ENCODE peak calls at places on chromosomes 16 and 17, in five cellular contexts. One of them, this sample, is unnamed.

GRCh38 chr16:69564845-69565610 is 738 bp upstream of the NFAT5 start:
- DNase-seq in tibial nerve: no peak
- DNase-seq in GM23338: peak
- DNase-seq in heart left ventricle: no peak
- DNase-seq in upper lobe of right lung: no peak
- DNase-seq in this sample: no peak

GRCh38 chr17:34386925-34387550 is 24.0 kb upstream of the CCL1 start:
- DNase-seq in heart left ventricle: no peak
- DNase-seq in upper lobe of right lung: no peak
- DNase-seq in GM23338: no peak
- DNase-seq in tibial nerve: no peak
- DNase-seq in this sample: peak

GRCh38 chr17:48728232-48729231 is at the start of gene HOXB13:
- DNase-seq in heart left ventricle: no peak
- DNase-seq in tibial nerve: no peak
- DNase-seq in upper lobe of right lung: no peak
- DNase-seq in GM23338: peak
- DNase-seq in this sample: no peak

GRCh38 chr17:35898283-35899070 is 18.3 kb upstream of the CCL5 start:
- DNase-seq in upper lobe of right lung: no peak
- DNase-seq in tibial nerve: no peak
- DNase-seq in heart left ventricle: no peak
- DNase-seq in GM23338: no peak
- DNase-seq in this sample: no peak

GRCh38 chr16:76583466-76583865 is 306.3 kb downstream of the CNTNAP4 start:
- DNase-seq in upper lobe of right lung: no peak
- DNase-seq in heart left ventricle: no peak
- DNase-seq in GM23338: no peak
- DNase-seq in tibial nerve: no peak
- DNase-seq in this sample: no peak

GRCh38 chr17:81294512-81295030 is 536 bp downstream of the SLC38A10 start:
- DNase-seq in GM23338: peak
- DNase-seq in upper lobe of right lung: peak
- DNase-seq in heart left ventricle: no peak
- DNase-seq in tibial nerve: no peak
- DNase-seq in this sample: no peak

GRCh38 chr16:66619036-66619435 is 14.5 kb downstream of the CMTM3 start:
- DNase-seq in tibial nerve: no peak
- DNase-seq in upper lobe of right lung: no peak
- DNase-seq in GM23338: no peak
- DNase-seq in heart left ventricle: no peak
- DNase-seq in this sample: no peak

GRCh38 chr17:65559802-65560627 is 1.4 kb downstream of the AXIN2 start:
- DNase-seq in tibial nerve: peak
- DNase-seq in GM23338: peak
- DNase-seq in heart left ventricle: peak
- DNase-seq in upper lobe of right lung: peak
- DNase-seq in this sample: no peak

GRCh38 chr16:66741131-66741900 is 10.1 kb downstream of the DYNC1LI2 start:
- DNase-seq in upper lobe of right lung: peak
- DNase-seq in GM23338: no peak
- DNase-seq in tibial nerve: peak
- DNase-seq in heart left ventricle: peak
- DNase-seq in this sample: peak

GRCh38 chr16:14378131-14378551 is 251.9 kb downstream of the PARN start:
- DNase-seq in GM23338: no peak
- DNase-seq in upper lobe of right lung: no peak
- DNase-seq in tibial nerve: no peak
- DNase-seq in heart left ventricle: no peak
- DNase-seq in this sample: no peak

GRCh38 chr16:51734220-51734619 is 583.1 kb upstream of the SALL1 start:
- DNase-seq in GM23338: no peak
- DNase-seq in tibial nerve: no peak
- DNase-seq in upper lobe of right lung: no peak
- DNase-seq in heart left ventricle: no peak
- DNase-seq in this sample: no peak

GRCh38 chr16:75351183-75351582 is 82.1 kb downstream of the CFDP1 start:
- DNase-seq in heart left ventricle: no peak
- DNase-seq in tibial nerve: no peak
- DNase-seq in GM23338: no peak
- DNase-seq in upper lobe of right lung: no peak
- DNase-seq in this sample: no peak

GRCh38 chr16:67934306-67935095 is 2.1 kb downstream of the PSMB10 start:
- DNase-seq in upper lobe of right lung: no peak
- DNase-seq in tibial nerve: no peak
- DNase-seq in heart left ventricle: no peak
- DNase-seq in GM23338: no peak
- DNase-seq in this sample: no peak

GRCh38 chr16:57941016-57941656 is 29.8 kb downstream of the CNGB1 start:
- DNase-seq in upper lobe of right lung: peak
- DNase-seq in heart left ventricle: peak
- DNase-seq in GM23338: no peak
- DNase-seq in tibial nerve: peak
- DNase-seq in this sample: no peak

GRCh38 chr17:82228842-82229685 is at the start of gene SLC16A3:
- DNase-seq in upper lobe of right lung: peak
- DNase-seq in GM23338: peak
- DNase-seq in tibial nerve: no peak
- DNase-seq in heart left ventricle: peak
- DNase-seq in this sample: no peak

GRCh38 chr17:3411070-3411469 is at the start of gene OR3A3:
- DNase-seq in tibial nerve: no peak
- DNase-seq in upper lobe of right lung: no peak
- DNase-seq in heart left ventricle: no peak
- DNase-seq in GM23338: no peak
- DNase-seq in this sample: no peak

GRCh38 chr16:2250652-2251280 is 621 bp downstream of the ECI1 start:
- DNase-seq in GM23338: peak
- DNase-seq in upper lobe of right lung: no peak
- DNase-seq in heart left ventricle: no peak
- DNase-seq in tibial nerve: no peak
- DNase-seq in this sample: no peak

GRCh38 chr17:78211032-78211431 is 3.0 kb upstream of the BIRC5 start:
- DNase-seq in upper lobe of right lung: no peak
- DNase-seq in tibial nerve: no peak
- DNase-seq in GM23338: no peak
- DNase-seq in heart left ventricle: no peak
- DNase-seq in this sample: no peak

GRCh38 chr16:58499615-58500328 is at the start of gene NDRG4:
- DNase-seq in GM23338: peak
- DNase-seq in heart left ventricle: no peak
- DNase-seq in tibial nerve: no peak
- DNase-seq in upper lobe of right lung: no peak
- DNase-seq in this sample: no peak

GRCh38 chr16:2088192-2088631 is 40.4 kb downstream of the TSC2 start:
- DNase-seq in tibial nerve: no peak
- DNase-seq in GM23338: no peak
- DNase-seq in upper lobe of right lung: no peak
- DNase-seq in heart left ventricle: no peak
- DNase-seq in this sample: no peak

GRCh38 chr17:72142614-72143013 is 21.8 kb downstream of the SOX9 start:
- DNase-seq in GM23338: no peak
- DNase-seq in heart left ventricle: no peak
- DNase-seq in tibial nerve: no peak
- DNase-seq in upper lobe of right lung: no peak
- DNase-seq in this sample: no peak

GRCh38 chr17:57677301-57677700 is 67.8 kb downstream of the CCDC182 start:
- DNase-seq in tibial nerve: no peak
- DNase-seq in GM23338: no peak
- DNase-seq in upper lobe of right lung: no peak
- DNase-seq in heart left ventricle: no peak
- DNase-seq in this sample: peak

GRCh38 chr16:68235882-68236803 is at the start of gene ESRP2:
- DNase-seq in upper lobe of right lung: peak
- DNase-seq in heart left ventricle: peak
- DNase-seq in tibial nerve: no peak
- DNase-seq in GM23338: peak
- DNase-seq in this sample: no peak

GRCh38 chr17:31488264-31488981 is 96.9 kb downstream of the RAB11FIP4 start:
- DNase-seq in tibial nerve: no peak
- DNase-seq in heart left ventricle: peak
- DNase-seq in upper lobe of right lung: peak
- DNase-seq in GM23338: peak
- DNase-seq in this sample: no peak

GRCh38 chr17:70107441-70107840 is 32.4 kb downstream of the KCNJ16 start:
- DNase-seq in heart left ventricle: no peak
- DNase-seq in upper lobe of right lung: no peak
- DNase-seq in tibial nerve: no peak
- DNase-seq in GM23338: no peak
- DNase-seq in this sample: no peak

GRCh38 chr16:27827765-27828164 is 235.7 kb downstream of the GSG1L start:
- DNase-seq in heart left ventricle: no peak
- DNase-seq in upper lobe of right lung: peak
- DNase-seq in tibial nerve: no peak
- DNase-seq in GM23338: no peak
- DNase-seq in this sample: no peak

GRCh38 chr17:78853926-78854394 is 13.3 kb upstream of the USP36 start:
- DNase-seq in GM23338: no peak
- DNase-seq in tibial nerve: no peak
- DNase-seq in upper lobe of right lung: no peak
- DNase-seq in heart left ventricle: peak
- DNase-seq in this sample: no peak

GRCh38 chr16:69814078-69814477 is 51.9 kb downstream of the WWP2 start:
- DNase-seq in heart left ventricle: no peak
- DNase-seq in GM23338: no peak
- DNase-seq in tibial nerve: no peak
- DNase-seq in upper lobe of right lung: peak
- DNase-seq in this sample: no peak

GRCh38 chr17:45688820-45689219 is 95.3 kb upstream of the CRHR1 start:
- DNase-seq in upper lobe of right lung: no peak
- DNase-seq in heart left ventricle: no peak
- DNase-seq in GM23338: no peak
- DNase-seq in tibial nerve: no peak
- DNase-seq in this sample: no peak

GRCh38 chr16:50246299-50247122 is 19.8 kb upstream of the ADCY7 start:
- DNase-seq in heart left ventricle: peak
- DNase-seq in tibial nerve: no peak
- DNase-seq in upper lobe of right lung: no peak
- DNase-seq in GM23338: peak
- DNase-seq in this sample: no peak

GRCh38 chr17:11610999-11611566 is 12.8 kb downstream of the DNAH9 start:
- DNase-seq in upper lobe of right lung: no peak
- DNase-seq in tibial nerve: no peak
- DNase-seq in heart left ventricle: no peak
- DNase-seq in GM23338: no peak
- DNase-seq in this sample: no peak

GRCh38 chr17:77666881-77667395 is 291.6 kb upstream of the TNRC6C start:
- DNase-seq in heart left ventricle: no peak
- DNase-seq in tibial nerve: no peak
- DNase-seq in GM23338: no peak
- DNase-seq in upper lobe of right lung: peak
- DNase-seq in this sample: no peak

GRCh38 chr17:75891605-75892555 is 4.9 kb downstream of the TRIM65 start:
- DNase-seq in GM23338: no peak
- DNase-seq in tibial nerve: no peak
- DNase-seq in heart left ventricle: no peak
- DNase-seq in upper lobe of right lung: peak
- DNase-seq in this sample: no peak

GRCh38 chr16:78311831-78312230 is 212.4 kb downstream of the WWOX start:
- DNase-seq in upper lobe of right lung: no peak
- DNase-seq in heart left ventricle: no peak
- DNase-seq in tibial nerve: no peak
- DNase-seq in GM23338: no peak
- DNase-seq in this sample: no peak
- H3K4me3 ChIP-seq in upper lobe of right lung: no peak
- H3K4me3 ChIP-seq in heart left ventricle: no peak
- H3K4me3 ChIP-seq in tibial nerve: no peak
- H3K4me3 ChIP-seq in GM23338: no peak
- H3K4me3 ChIP-seq in this sample: no peak

GRCh38 chr17:60743812-60744211 is 66.2 kb downstream of the BCAS3 start:
- DNase-seq in GM23338: peak
- DNase-seq in heart left ventricle: no peak
- DNase-seq in tibial nerve: no peak
- DNase-seq in upper lobe of right lung: no peak
- DNase-seq in this sample: no peak

GRCh38 chr17:60745544-60745943 is 67.9 kb downstream of the BCAS3 start:
- DNase-seq in GM23338: no peak
- DNase-seq in heart left ventricle: no peak
- DNase-seq in tibial nerve: no peak
- DNase-seq in upper lobe of right lung: no peak
- DNase-seq in this sample: no peak

GRCh38 chr17:60744355-60744958 is 66.8 kb downstream of the BCAS3 start:
- DNase-seq in heart left ventricle: no peak
- DNase-seq in upper lobe of right lung: no peak
- DNase-seq in GM23338: no peak
- DNase-seq in tibial nerve: no peak
- DNase-seq in this sample: no peak

GRCh38 chr17:60741031-60741430 is 63.4 kb downstream of the BCAS3 start:
- DNase-seq in heart left ventricle: no peak
- DNase-seq in GM23338: no peak
- DNase-seq in tibial nerve: no peak
- DNase-seq in upper lobe of right lung: no peak
- DNase-seq in this sample: no peak

GRCh38 chr17:60743282-60743681 is 65.6 kb downstream of the BCAS3 start:
- DNase-seq in tibial nerve: no peak
- DNase-seq in upper lobe of right lung: no peak
- DNase-seq in GM23338: no peak
- DNase-seq in heart left ventricle: no peak
- DNase-seq in this sample: no peak
- H3K4me3 ChIP-seq in tibial nerve: no peak
- H3K4me3 ChIP-seq in upper lobe of right lung: peak
- H3K4me3 ChIP-seq in GM23338: no peak
- H3K4me3 ChIP-seq in heart left ventricle: no peak
- H3K4me3 ChIP-seq in this sample: no peak

DNA sequence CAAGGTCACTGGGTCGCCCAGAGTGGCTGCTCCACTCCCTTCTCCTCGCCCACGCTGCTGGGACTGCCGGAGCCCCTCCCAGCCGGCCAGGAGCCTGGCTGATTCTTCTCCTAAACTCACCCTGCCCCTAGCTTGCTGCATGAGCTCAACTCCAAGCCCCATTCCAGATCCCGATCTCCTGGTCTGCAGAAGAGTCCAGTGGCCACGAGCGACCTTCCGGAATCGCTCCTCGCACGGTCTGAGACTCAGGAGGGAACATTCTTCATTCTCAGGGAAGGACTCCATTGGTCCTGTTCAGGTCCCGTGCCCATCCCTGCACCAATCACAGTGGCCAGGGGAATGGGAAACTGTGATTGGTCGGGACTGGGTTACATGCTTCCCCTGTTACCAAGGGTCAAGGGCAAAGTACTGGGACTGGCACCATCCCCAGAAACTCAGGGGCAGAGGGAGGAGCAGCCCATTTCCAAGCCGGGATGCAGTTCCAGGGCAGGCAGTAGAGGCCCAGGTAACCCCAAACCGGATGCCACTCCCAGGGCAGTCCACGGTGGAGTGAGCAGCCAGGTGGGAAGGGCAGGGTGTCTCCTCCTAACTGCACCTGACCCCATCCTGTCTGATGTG is 24.5 kb upstream of the CIBAR2 start:
- DNase-seq in tibial nerve: no peak
- DNase-seq in upper lobe of right lung: peak
- DNase-seq in heart left ventricle: no peak
- DNase-seq in GM23338: peak
- DNase-seq in this sample: peak
- H3K4me3 ChIP-seq in tibial nerve: peak
- H3K4me3 ChIP-seq in upper lobe of right lung: peak
- H3K4me3 ChIP-seq in heart left ventricle: peak
- H3K4me3 ChIP-seq in GM23338: no peak
- H3K4me3 ChIP-seq in this sample: no peak

GRCh38 chr17:29283496-29283895 is 10.5 kb downstream of the NUFIP2 start:
- DNase-seq in tibial nerve: no peak
- DNase-seq in heart left ventricle: no peak
- DNase-seq in GM23338: no peak
- DNase-seq in upper lobe of right lung: no peak
- DNase-seq in this sample: no peak
- H3K4me3 ChIP-seq in tibial nerve: no peak
- H3K4me3 ChIP-seq in heart left ventricle: no peak
- H3K4me3 ChIP-seq in GM23338: peak
- H3K4me3 ChIP-seq in upper lobe of right lung: no peak
- H3K4me3 ChIP-seq in this sample: no peak